ENCODE peak calls at places on chromosomes 11 and 22, in seven cellular contexts. X is IMR-90; V is foreskin keratinocyte; L is A549; S is activated CD8-positive, alpha-beta T cell treated with anti-CD3 and anti-CD28 coated beads for 36 hours; K is fibroblast of lung; E is SK-N-SH. B is an unnamed sample.
A peak's percentile ranks its signal among the peaks of the same experiment; 100 is the strongest.

GRCh38 chr22:42688241-42688913 is 32.3 kb downstream of the A4GALT start:
- DNase-seq in X (peak; percentile 93), V (peak; percentile 79), L (peak; percentile 33), S (no peak), K (peak; percentile 95), E (peak; percentile 45), B (no peak)

GRCh38 chr11:115679945-115680344 is 175.7 kb upstream of the CADM1 start:
- DNase-seq in X (no peak), V (no peak), L (no peak), S (no peak), K (no peak), E (no peak), B (no peak)

GRCh38 chr11:96229354-96229973 is 113.5 kb downstream of the MAML2 start:
- DNase-seq in X (no peak), V (no peak), L (no peak), S (no peak), K (no peak), E (no peak), B (no peak)

GRCh38 chr11:113673566-113674396 is 32.3 kb downstream of the TMPRSS5 start:
- DNase-seq in X (peak; percentile 14), V (no peak), L (no peak), S (no peak), K (no peak), E (no peak), B (no peak)

GRCh38 chr22:44369241-44369652 is 56.5 kb upstream of the SHISAL1 start:
- DNase-seq in X (no peak), V (no peak), L (no peak), S (peak; percentile 16), K (no peak), E (no peak), B (no peak)

GRCh38 chr22:23749747-23750373 is 1.1 kb downstream of the ZNF70 start:
- DNase-seq in X (no peak), V (no peak), L (no peak), S (no peak), K (peak; percentile 25), E (no peak), B (peak; percentile 5)

GRCh38 chr11:64534950-64535349 is 56.1 kb upstream of the SLC22A12 start:
- DNase-seq in X (no peak), V (no peak), L (no peak), S (no peak), K (no peak), E (no peak), B (no peak)

GRCh38 chr22:25039754-25040153 is 87.2 kb downstream of the KIAA1671 start:
- DNase-seq in X (no peak), V (no peak), L (no peak), S (no peak), K (no peak), E (no peak), B (no peak)

GRCh38 chr11:78179459-78180071 is 8.9 kb downstream of the KCTD21 start:
- DNase-seq in X (no peak), V (no peak), L (peak; percentile 21), S (no peak), K (no peak), E (no peak), B (no peak)

GRCh38 chr11:127524618-127525017 is 524.0 kb upstream of the KIRREL3 start:
- DNase-seq in X (no peak), V (no peak), L (no peak), S (no peak), K (no peak), E (no peak), B (no peak)

GRCh38 chr11:19508166-19508565 is 204.5 kb upstream of the NAV2 start:
- DNase-seq in X (peak; percentile 3), V (no peak), L (peak; percentile 74), S (no peak), K (no peak), E (no peak), B (no peak)

GRCh38 chr22:25134028-25134427 is 65.6 kb upstream of the CRYBB3 start:
- DNase-seq in X (no peak), V (peak; percentile 32), L (no peak), S (no peak), K (no peak), E (peak; percentile 47), B (no peak)

GRCh38 chr11:70191495-70192140 is 11.5 kb upstream of the FADD start:
- DNase-seq in X (peak; percentile 49), V (peak; percentile 34), L (peak; percentile 74), S (peak; percentile 79), K (peak; percentile 45), E (peak; percentile 88), B (peak; percentile 76)

GRCh38 chr11:70192666-70193410 is 10.3 kb upstream of the FADD start:
- DNase-seq in X (no peak), V (no peak), L (no peak), S (no peak), K (no peak), E (no peak), B (no peak)

GRCh38 chr11:70200212-70200844 is 2.8 kb upstream of the FADD start:
- DNase-seq in X (no peak), V (peak; percentile 60), L (no peak), S (no peak), K (peak; percentile 15), E (no peak), B (no peak)

GRCh38 chr11:70193411-70194292 is 9.4 kb upstream of the FADD start:
- DNase-seq in X (no peak), V (no peak), L (no peak), S (no peak), K (no peak), E (no peak), B (no peak)

DNA sequence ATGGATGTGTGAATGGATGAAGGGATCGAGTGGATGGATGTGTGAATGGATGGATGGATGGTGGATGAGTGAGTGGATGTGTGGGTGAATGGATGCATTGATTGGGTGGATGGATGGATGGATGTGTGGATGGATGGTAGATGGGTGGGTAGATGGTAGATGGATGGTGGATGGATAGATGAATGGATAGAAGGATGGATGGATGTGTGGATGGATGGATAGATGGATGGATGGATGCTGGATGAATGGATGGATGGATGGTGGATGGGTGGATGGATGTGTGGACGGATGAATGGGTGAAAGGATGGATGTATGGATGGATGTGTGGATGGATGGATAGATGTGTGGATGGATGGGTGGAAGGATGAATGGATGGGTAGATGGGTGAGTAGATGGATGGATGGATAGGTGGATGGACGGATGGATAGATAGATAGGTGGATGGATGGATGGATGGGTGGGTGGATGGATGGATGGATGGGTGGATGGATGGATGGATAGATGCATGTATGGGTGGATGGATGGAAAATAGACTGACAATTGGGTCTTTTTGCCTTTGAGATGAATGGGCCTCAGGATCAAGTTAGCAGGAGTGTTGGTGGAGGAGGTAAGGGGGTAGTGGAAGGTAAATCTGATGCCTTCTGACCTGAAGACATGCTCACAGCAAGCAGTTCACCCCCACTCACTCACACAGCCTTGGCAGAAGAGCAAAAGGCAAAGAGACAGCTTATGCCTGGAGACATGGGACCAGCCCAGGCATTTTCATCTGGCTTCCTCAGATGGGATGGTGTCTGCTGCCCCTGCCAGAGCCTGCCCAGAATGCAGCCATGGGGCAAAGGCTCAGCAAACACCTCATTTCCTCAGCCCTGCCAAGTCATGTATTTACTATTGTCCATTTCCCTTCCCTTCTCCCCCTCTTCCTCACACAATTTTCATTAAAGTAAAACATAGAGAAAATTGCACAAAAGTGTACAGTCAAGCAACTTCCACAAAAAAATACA is 8.0 kb upstream of the FADD start:
- DNase-seq in X (no peak), V (peak; percentile 37), L (no peak), S (no peak), K (no peak), E (no peak), B (no peak)
- TF ChIP-seq CTCF in X (no peak), V (peak; percentile 40), L (no peak), S (no peak), K (no peak), E (no peak), B (no peak)

DNA sequence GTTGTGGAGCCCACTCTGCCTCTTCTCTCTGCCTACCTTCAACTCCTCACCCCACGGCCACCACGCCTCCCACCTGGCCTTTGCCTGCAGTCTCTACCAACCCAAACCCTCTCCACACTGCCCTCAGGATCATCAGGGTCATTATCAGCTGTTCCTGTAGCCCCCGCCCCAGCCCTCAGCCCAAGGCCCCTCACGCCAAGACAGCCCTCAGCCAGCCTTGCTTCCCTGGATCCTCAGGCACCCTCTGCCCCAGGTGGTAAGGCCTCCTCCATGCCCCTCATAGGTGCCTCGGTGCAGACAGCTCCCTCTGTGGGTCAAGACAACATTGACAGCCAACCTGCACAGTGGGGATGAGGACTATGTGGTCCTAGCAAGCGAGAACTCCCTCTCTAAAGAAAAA is 1.7 kb downstream of the SBF1 start:
- DNase-seq in X (no peak), V (no peak), L (peak; percentile 60), S (peak; percentile 72), K (no peak), E (no peak), B (no peak)
- TF ChIP-seq CTCF in X (no peak), V (peak; percentile 61), L (peak; percentile 8), S (peak; percentile 57), K (peak; percentile 25), E (no peak), B (peak; percentile 36)

GRCh38 chr11:130371004-130371590 is 56.4 kb upstream of the ZBTB44 start:
- DNase-seq in X (no peak), V (no peak), L (no peak), S (no peak), K (no peak), E (no peak), B (peak; percentile 27)
- TF ChIP-seq CTCF in X (no peak), V (peak; percentile 41), L (no peak), S (no peak), K (no peak), E (no peak), B (peak; percentile 2)

GRCh38 chr11:66915866-66916265 is 42.3 kb downstream of the PC start:
- DNase-seq in X (no peak), V (no peak), L (no peak), S (no peak), K (no peak), E (no peak), B (no peak)

GRCh38 chr11:66912963-66913362 is 45.2 kb downstream of the PC start:
- DNase-seq in X (no peak), V (no peak), L (no peak), S (no peak), K (no peak), E (no peak), B (no peak)

GRCh38 chr11:66912361-66912760 is 45.8 kb downstream of the PC start:
- DNase-seq in X (no peak), V (no peak), L (no peak), S (no peak), K (no peak), E (no peak), B (no peak)

GRCh38 chr11:66914505-66914904 is 43.7 kb downstream of the PC start:
- DNase-seq in X (no peak), V (no peak), L (no peak), S (no peak), K (no peak), E (no peak), B (no peak)

DNA sequence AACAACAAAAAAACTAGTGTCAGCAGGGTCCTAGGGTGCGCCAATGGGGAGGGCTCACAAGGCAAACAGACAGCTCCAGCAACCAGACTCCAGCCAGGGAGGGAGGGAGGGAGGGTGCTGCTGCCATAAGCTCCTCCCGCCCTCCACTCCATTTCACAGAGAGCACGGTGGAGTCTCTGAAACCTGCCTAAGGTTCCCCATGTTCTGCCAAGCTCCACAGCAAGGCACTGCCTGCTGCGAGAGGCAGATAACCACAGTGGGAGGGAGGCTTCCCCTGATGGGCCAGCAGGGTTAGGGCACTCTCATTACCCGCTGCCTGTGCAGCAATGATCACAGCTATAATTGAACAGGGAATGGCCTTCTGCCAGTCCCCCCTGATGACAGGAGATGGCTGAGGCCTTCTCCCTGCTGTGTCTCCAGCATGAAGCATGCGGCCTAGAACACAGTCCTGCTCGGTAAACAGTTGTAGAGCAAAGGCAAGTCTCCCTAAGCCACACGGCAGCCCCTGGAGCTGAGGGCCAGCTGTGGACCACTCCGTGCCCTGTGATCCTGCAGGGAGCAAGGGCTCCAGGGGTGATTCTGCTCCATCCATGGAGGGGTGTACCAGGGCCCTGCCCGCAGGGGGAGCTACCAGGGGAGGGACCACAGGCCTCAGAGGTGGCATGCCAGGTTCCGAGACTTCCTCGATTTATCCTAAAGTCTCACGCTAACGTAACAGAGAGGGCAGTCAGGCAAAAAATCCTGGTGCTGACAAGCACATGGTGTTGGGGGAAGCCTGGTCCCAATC is 42.9 kb downstream of the PC start:
- DNase-seq in X (no peak), V (no peak), L (no peak), S (no peak), K (no peak), E (no peak), B (no peak)
- TF ChIP-seq CTCF in X (no peak), V (no peak), L (no peak), S (no peak), K (no peak), E (no peak), B (no peak)

B was measured in GM20000.